ENCODE peak calls at places on chromosomes 7 and 10, in six cellular contexts. F is right cardiac atrium; R is NCI-H1092 treated with DMSO at 0.1 percent for 48 hours; I is fibroblast of pulmonary artery; A is ovary; H is activated CD4-positive, alpha-beta T cell treated with anti-CD3 and anti-CD28 coated beads, Interleukin-2, amount 50 U/mL, for 1 hour. G is an unnamed sample.

GRCh38 chr7:128809363-128809762 is 17.6 kb downstream of the CCDC136 start:
- DNase-seq in H (no peak), I (no peak), A (no peak), R (no peak), F (no peak), G (no peak)

GRCh38 chr10:114957673-114958072 is 19.7 kb downstream of the TRUB1 start:
- DNase-seq in I (peak), A (no peak), F (no peak), H (no peak), R (no peak), G (peak)

GRCh38 chr10:71462642-71462935 is 65.9 kb downstream of the CDH23 start:
- DNase-seq in R (no peak), A (no peak), F (no peak), H (no peak), I (no peak), G (no peak)

GRCh38 chr7:76315372-76315771 is 12.9 kb downstream of the HSPB1 start:
- DNase-seq in A (no peak), I (no peak), H (no peak), R (no peak), F (peak), G (no peak)

GRCh38 chr7:124085168-124085567 is 52.3 kb upstream of the TMEM229A start:
- DNase-seq in I (peak), H (no peak), F (no peak), A (no peak), R (peak), G (peak)

GRCh38 chr10:80468806-80469421 is 14.8 kb downstream of the TSPAN14 start:
- DNase-seq in R (no peak), A (no peak), F (no peak), I (no peak), H (no peak), G (no peak)

GRCh38 chr7:143395187-143396149 is 13.2 kb downstream of the EPHA1 start:
- DNase-seq in H (no peak), A (no peak), R (no peak), I (no peak), F (peak), G (no peak)

GRCh38 chr10:44010873-44011602 is 362.4 kb upstream of the ZNF32 start:
- DNase-seq in H (no peak), I (no peak), F (peak), A (no peak), R (no peak), G (no peak)

GRCh38 chr7:66522518-66522917 is 106.2 kb upstream of the KCTD7 start:
- DNase-seq in F (peak), I (no peak), H (no peak), R (no peak), A (no peak), G (no peak)

GRCh38 chr10:2890093-2890492 is 177.3 kb upstream of the PFKP start:
- DNase-seq in I (no peak), A (no peak), F (no peak), R (no peak), H (no peak), G (no peak)

G was measured in fibroblast of the aortic adventitia.